ENCODE peak calls at places on chromosomes 12 and 14, in six cellular contexts. C, Y, F, U, R and H are unnamed samples.

GRCh38 chr14:61564623-61565091 is 130.7 kb upstream of the HIF1A start:
- DNase-seq in C (peak; percentile 17), Y (peak; percentile 99), F (peak; percentile 82), U (peak; percentile 76), R (no peak), H (peak; percentile 97)

GRCh38 chr12:129911437-129912049 is 7.7 kb upstream of the TMEM132D start:
- DNase-seq in C (peak; percentile 69), Y (peak; percentile 40), F (peak; percentile 84), U (no peak), R (peak; percentile 88), H (peak; percentile 51)

GRCh38 chr14:80523518-80524117 is 312.3 kb upstream of the DIO2 start:
- DNase-seq in C (no peak), Y (peak; percentile 87), F (no peak), U (no peak), R (no peak), H (peak; percentile 22)

GRCh38 chr14:64628940-64629403 is 75.3 kb upstream of the PLEKHG3 start:
- DNase-seq in C (no peak), Y (peak; percentile 92), F (peak; percentile 66), U (no peak), R (no peak), H (peak; percentile 96)

GRCh38 chr14:60968671-60969070 is 12.2 kb downstream of the TRMT5 start:
- DNase-seq in C (no peak), Y (no peak), F (no peak), U (no peak), R (no peak), H (no peak)

GRCh38 chr12:11944321-11944720 is 126.4 kb upstream of the BCL2L14 start:
- DNase-seq in C (no peak), Y (no peak), F (no peak), U (no peak), R (no peak), H (no peak)

GRCh38 chr14:91090733-91091132 is 23.1 kb upstream of the DGLUCY start:
- DNase-seq in C (no peak), Y (no peak), F (no peak), U (no peak), R (no peak), H (no peak)

GRCh38 chr14:54881235-54881760 is 21.3 kb downstream of the GCH1 start:
- DNase-seq in C (no peak), Y (no peak), F (no peak), U (no peak), R (no peak), H (peak; percentile 78)

GRCh38 chr12:101552277-101552676 is 42.5 kb upstream of the MYBPC1 start:
- DNase-seq in C (no peak), Y (peak; percentile 20), F (peak; percentile 41), U (no peak), R (no peak), H (peak; percentile 61)

GRCh38 chr12:73892181-73892580 is 645.5 kb upstream of the ATXN7L3B start:
- DNase-seq in C (no peak), Y (peak; percentile 33), F (peak; percentile 10), U (no peak), R (no peak), H (no peak)

GRCh38 chr14:55240526-55241178 is 30.6 kb upstream of the FBXO34 start:
- DNase-seq in C (peak; percentile 88), Y (no peak), F (peak; percentile 35), U (no peak), R (peak; percentile 73), H (peak; percentile 18)

GRCh38 chr12:124917841-124918621 is 3.6 kb upstream of the UBC start:
- DNase-seq in C (no peak), Y (peak; percentile 53), F (peak; percentile 49), U (no peak), R (no peak), H (peak; percentile 56)

GRCh38 chr12:124917135-124917840 is 2.8 kb upstream of the UBC start:
- DNase-seq in C (peak; percentile 99), Y (peak; percentile 100), F (peak; percentile 98), U (peak; percentile 99), R (peak; percentile 97), H (peak; percentile 100)

GRCh38 chr12:124915249-124916236 is 1.1 kb upstream of the UBC start:
- DNase-seq in C (peak; percentile 74), Y (peak; percentile 45), F (peak; percentile 71), U (no peak), R (peak; percentile 79), H (peak; percentile 79)

GRCh38 chr12:124914392-124915248 is at the start of gene UBC:
- DNase-seq in C (peak; percentile 95), Y (peak; percentile 89), F (peak; percentile 95), U (peak; percentile 87), R (peak; percentile 95), H (peak; percentile 93)

GRCh38 chr12:124916370-124917134 is 2.1 kb upstream of the UBC start:
- DNase-seq in C (peak; percentile 46), Y (peak; percentile 99), F (peak; percentile 88), U (peak; percentile 90), R (peak; percentile 52), H (peak; percentile 99)
- TF ChIP-seq EZH2phosphoT487 in C (no peak), Y (no peak), F (no peak), U (no peak), R (peak; percentile 29), H (no peak)

DNA sequence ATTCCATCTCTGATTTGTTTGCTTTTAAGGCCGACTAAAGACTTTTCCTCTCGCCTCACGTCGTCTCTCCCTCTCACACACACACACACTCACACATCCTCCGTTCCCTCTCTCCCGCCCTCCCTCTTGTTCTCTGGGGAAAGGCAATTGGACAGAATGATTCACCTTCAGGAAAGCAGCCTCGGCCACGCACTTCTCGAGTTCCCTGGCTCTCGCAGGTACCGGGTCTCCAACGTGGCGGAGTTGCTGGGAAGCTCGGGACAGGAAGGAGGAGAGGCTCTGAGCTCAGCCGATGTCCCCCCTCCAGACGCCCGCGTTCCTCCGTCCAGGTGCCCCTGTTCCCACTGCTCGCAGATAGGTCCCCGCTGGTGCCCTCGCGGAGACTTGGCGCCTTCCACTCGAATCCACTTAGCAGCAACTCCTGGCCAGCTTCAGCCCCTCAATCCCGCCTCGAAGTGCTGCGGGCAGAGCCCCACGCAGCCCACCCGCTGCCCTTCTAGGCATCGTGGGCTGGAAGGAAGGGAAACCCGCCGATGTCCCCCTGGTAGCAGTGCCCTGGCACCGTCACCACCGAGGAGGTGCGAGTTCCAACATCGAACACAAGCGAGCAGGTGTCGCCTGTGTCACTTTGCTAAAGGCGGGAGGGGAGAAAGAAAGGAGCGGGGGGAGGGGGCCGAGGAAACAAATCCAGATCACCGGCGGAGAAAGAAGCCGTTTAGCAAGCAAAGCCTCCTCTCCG is 68.3 kb upstream of the USP15 start:
- DNase-seq in C (peak; percentile 49), Y (no peak), F (peak; percentile 34), U (no peak), R (peak; percentile 55), H (peak; percentile 68)
- TF ChIP-seq EZH2 in C (peak; percentile 11), Y (no peak), F (no peak), U (no peak), R (peak; percentile 69), H (peak; percentile 66)

GRCh38 chr12:13780453-13780852 is 200.9 kb downstream of the GRIN2B start:
- DNase-seq in C (no peak), Y (no peak), F (no peak), U (no peak), R (no peak), H (no peak)
- H3K4me2 ChIP-seq in C (no peak overlapping the region), Y (no peak overlapping the region), F (no peak overlapping the region), U (no peak overlapping the region), R (no peak overlapping the region), H (no peak overlapping the region)

GRCh38 chr14:75274899-75275569 is 3.6 kb upstream of the FOS start:
- DNase-seq in C (no peak), Y (no peak), F (no peak), U (no peak), R (no peak), H (no peak)
- TF ChIP-seq EZH2phosphoT487 in C (no peak), Y (no peak), F (no peak), U (no peak), R (no peak), H (no peak)

DNA sequence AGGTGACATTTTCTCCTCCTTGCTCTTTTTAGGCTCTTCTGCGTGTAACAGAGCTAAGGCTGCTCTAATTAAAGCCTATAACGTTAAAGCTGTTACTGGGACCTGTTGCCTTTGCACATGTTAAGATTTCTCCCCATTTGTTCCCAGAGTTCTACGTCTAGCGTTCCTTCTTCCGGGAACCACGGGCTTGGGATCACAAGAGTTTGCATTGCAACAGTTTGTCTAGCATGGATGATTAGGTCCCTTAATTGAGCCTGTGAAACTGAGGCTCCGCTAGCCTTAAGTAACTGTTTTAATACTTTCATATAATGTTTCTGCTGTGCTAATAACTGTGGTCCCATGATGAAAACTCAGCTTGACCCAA is 16.7 kb upstream of the LYZ start:
- DNase-seq in C (no peak), Y (no peak), F (no peak), U (no peak), R (no peak), H (peak; percentile 11)
- TF ChIP-seq EZH2 in C (no peak), Y (no peak), F (no peak), U (no peak), R (no peak), H (no peak)

DNA sequence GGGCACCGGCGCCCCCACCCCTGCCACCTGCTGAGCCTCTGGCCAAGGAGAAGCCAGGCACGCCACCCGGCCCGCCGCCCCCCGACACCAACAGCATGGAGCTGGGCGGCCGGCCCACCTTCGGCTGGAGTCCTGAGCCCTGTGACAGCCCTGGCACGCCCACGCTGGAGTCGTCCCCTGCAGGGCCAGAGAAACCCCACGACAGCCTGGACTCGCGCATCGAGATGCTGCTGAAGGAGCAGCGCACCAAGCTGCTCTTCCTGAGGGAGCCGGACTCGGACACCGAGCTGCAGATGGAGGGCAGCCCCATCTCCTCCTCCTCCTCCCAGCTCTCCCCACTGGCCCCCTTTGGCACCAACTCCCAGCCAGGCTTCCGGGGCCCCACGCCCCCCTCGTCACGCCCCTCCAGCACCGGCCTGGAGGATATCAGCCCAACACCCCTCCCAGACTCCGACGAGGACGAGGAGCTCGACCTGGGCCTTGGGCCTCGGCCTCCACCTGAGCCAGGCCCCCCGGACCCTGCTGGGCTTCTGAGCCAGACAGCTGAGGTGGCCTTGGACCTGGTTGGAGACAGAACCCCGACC is 6.5 kb downstream of the SETD1B start:
- DNase-seq in C (no peak), Y (no peak), F (no peak), U (no peak), R (no peak), H (no peak)
- H3K4me2 ChIP-seq in C (peak overlapping the region; percentile 99), Y (peak overlapping the region; percentile 81), F (peak overlapping the region; percentile 99), U (no peak overlapping the region), R (no peak overlapping the region), H (peak overlapping the region; percentile 87)

DNA sequence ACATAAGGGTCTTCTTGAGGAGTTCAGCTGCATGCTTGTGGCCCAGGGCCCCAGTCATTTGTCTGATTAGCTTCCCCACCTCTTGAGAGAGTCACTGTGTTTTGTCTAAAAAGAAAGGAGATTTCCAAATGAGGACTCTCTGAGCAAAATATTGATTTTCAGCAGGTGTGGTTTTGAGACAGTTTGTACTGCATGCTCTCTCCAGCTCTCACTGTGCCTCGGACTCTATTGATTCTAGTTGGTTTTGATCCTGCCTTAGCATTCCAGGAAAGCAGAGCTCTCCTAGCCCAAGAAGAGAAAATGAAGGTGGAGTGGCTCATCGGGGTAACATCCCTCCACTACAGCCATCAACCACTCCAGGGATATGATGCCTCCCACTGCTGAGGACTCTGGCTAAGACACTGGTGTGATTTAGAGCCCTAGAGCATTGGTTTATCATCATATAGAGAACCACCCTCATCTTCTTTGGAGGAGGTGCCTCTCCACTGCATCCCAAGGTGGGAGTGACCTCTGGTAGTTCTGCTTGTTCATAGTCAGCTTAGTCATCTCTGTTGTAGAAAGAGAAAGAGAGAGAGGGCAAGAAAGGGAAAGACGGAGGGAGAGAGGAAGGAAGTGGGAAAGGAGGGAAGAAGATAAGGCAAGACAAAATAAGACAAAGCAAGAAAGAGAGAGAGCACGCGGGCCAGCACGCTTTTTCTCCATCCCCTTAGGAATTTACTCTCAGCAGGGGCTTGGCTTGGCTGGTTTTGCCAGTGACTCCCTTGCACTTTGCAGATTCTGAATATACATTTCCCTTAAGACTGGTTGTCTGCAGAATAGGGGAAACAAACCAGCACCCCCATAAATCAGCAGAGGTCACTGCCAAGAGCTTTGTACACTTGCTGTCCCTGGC is 365.6 kb downstream of the DPF3 start:
- DNase-seq in C (no peak), Y (peak; percentile 31), F (no peak), U (no peak), R (no peak), H (peak; percentile 68)
- TF ChIP-seq EZH2phosphoT487 in C (no peak), Y (no peak), F (no peak), U (no peak), R (no peak), H (no peak)